ENCODE peak calls at places on chromosome 22, in eight cellular contexts. Z is NB4, K is lower lobe of right lung, E is cardiac muscle cell, X is dorsolateral prefrontal cortex, L is suprapubic skin, Q is choroid plexus epithelial cell, O is GM06990. U is an unnamed sample.

GRCh38 chr22:24303007-24303406 is 32.4 kb downstream of the SPECC1L start:
- DNase-seq in Z (no peak), K (no peak), E (no peak), X (no peak), L (no peak), Q (no peak), O (no peak), U (no peak)

GRCh38 chr22:46542011-46542985 is 4.9 kb upstream of the CELSR1 start:
- DNase-seq in Z (peak), K (peak), E (peak), X (peak), L (peak), Q (peak), O (peak), U (no peak)

GRCh38 chr22:46165975-46166374 is 15.6 kb downstream of the PPARA start:
- DNase-seq in Z (peak), K (no peak), E (no peak), X (no peak), L (no peak), Q (no peak), O (no peak), U (no peak)

GRCh38 chr22:48303360-48303725 is 1524.3 kb downstream of the BRD1 start:
- DNase-seq in Z (no peak), K (no peak), E (no peak), X (no peak), L (no peak), Q (no peak), O (no peak), U (no peak)

GRCh38 chr22:45804986-45805325 is 133.3 kb downstream of the ATXN10 start:
- DNase-seq in Z (peak), K (no peak), E (no peak), X (no peak), L (no peak), Q (peak), O (no peak), U (no peak)

GRCh38 chr22:23709107-23709506 is 18.3 kb downstream of the RGL4 start:
- DNase-seq in Z (no peak), K (no peak), E (no peak), X (no peak), L (no peak), Q (peak), O (no peak), U (no peak)

GRCh38 chr22:21933413-21933812 is 19.2 kb downstream of the PPM1F start:
- DNase-seq in Z (no peak), K (no peak), E (no peak), X (no peak), L (peak), Q (no peak), O (no peak), U (no peak)

GRCh38 chr22:21947040-21948014 is 5.3 kb downstream of the PPM1F start:
- DNase-seq in Z (peak), K (no peak), E (peak), X (peak), L (no peak), Q (peak), O (no peak), U (no peak)

GRCh38 chr22:50573491-50574382 is 4.5 kb downstream of the CPT1B start:
- DNase-seq in Z (no peak), K (peak), E (no peak), X (no peak), L (peak), Q (no peak), O (no peak), U (no peak)

GRCh38 chr22:17808688-17809403 is 34.6 kb upstream of the BID start:
- DNase-seq in Z (no peak), K (no peak), E (no peak), X (no peak), L (no peak), Q (peak), O (no peak), U (no peak)

DNA sequence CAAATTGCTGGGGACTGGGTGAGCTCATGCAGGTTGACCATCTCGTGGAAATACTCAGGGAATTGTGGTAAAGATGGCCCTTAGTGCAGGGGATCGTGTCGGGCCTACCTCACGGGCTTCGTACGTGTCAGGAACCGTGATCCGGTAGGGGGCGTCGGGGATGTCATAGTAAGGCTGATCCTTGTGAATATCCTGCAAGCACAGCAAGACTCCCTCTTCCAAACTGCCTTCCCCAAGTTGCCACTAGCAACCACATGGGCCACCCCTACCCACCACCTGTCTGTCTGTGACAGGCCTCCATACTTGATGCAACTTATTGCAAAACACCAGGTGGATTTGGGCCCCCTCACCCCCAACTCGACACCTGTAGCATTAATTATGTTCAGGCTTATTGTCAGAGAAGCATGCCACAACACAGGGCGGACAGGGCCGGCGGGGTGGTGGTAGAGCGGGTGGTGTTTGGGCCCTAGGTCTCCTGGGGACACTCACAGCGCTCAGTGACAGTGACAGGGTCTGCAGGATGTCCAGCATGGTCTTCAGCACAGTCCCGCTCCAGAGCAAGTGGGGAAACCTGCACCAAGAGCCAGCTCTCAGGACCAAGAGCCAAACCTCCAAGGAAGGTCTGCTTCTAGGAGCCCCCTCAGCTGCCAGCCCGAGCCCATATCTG is 22.6 kb upstream of the SERPIND1 start:
- DNase-seq in Z (no peak), K (no peak), E (peak), X (no peak), L (no peak), Q (peak), O (no peak), U (no peak)
- TF ChIP-seq CTCF in Z (no peak), K (no peak), E (peak), X (no peak), L (no peak), Q (peak), O (no peak), U (no peak)

GRCh38 chr22:37284807-37285355 is 2.6 kb downstream of the CYTH4 start:
- DNase-seq in Z (peak), K (peak), E (peak), X (peak), L (no peak), Q (no peak), O (peak), U (no peak)
- H3K4me3 ChIP-seq in Z (peak), K (peak), E (no peak), X (no peak), L (peak), Q (no peak), O (peak), U (peak)

DNA sequence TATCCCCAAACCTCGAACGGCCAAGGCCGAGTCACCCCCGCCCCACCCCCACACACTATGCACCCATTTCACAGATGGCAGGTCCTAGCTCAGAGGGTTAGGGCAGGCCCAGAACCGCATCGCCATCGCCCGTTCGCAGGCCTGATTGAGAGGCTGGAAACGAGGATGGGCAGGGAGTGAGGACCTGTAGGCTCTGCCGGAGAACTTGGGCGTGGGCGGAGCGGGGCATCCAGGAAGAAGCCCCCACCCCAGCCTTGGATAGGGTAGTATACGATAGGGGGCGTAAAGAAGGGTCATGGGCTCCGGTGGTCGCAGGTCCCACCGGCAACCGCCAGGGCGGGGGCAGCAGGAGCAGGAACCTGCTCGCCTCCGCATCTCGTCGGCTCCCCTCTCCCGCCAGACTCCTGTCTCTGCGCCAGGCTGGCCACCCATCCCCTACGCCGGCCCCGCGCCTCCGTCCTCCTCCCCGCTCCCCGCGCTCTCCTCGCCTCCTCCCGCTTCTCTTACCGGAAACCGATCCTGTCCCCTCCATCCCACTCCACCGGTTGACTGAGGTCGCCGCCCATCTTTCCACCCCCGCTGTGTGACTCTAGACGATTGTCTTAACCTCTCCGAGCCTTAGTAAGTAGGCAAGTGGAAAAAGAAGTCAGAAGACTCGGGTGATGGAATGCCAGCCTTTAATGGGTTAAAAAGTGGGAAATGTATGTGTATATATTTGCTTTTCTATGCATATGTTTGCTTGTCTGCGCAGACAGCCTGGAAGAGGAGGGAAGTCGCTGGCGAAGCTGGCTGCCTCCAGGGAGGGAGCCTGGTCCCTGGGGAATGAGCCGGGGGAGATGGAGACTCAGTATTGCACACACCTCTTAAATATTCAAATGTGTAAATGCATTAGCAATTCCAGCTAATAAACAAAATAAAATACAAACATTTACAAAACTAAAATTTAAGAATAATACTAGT is 52.8 kb downstream of the CYTH4 start:
- DNase-seq in Z (peak), K (no peak), E (no peak), X (no peak), L (no peak), Q (no peak), O (no peak), U (no peak)
- TF ChIP-seq CTCF in Z (no peak), K (no peak), E (no peak), X (no peak), L (no peak), Q (no peak), O (no peak), U (no peak)

DNA sequence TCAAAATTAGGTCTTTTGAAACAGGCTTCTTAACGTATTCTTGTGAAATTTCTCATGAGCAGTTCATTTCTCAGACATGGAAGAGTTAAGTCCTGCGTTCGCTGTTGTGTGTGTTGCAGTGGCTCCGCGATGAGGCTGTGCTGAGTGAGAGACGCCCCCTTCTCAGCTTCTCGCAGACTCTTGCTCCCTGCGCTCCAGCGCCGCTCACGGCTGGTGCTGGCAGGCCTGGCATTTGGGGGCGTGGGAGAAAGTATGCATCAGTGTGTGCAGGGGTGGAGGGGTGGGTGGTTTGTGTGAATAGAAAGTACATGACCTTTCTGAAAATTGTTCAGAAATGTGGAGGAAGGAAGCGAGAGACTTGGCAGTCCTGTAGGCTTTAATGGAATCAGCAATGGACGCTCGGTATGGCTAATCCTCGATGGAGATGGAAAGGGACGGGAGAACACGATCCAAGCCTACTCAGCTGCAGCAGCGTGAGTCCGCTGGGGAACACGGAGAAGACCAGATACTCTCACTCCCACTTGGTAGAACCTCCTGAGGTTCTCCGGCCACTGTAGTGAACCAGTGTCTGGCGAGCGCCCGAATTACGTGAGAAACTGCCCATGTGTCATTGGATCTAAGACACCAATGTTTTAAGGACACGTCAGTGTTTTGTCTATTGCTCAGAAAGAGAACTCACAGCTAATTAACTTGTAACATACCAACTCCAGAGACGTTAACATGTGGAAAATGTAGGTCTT is 5.9 kb downstream of the TAB1 start:
- DNase-seq in Z (no peak), K (no peak), E (peak), X (peak), L (no peak), Q (peak), O (no peak), U (no peak)
- H3K4me3 ChIP-seq in Z (no peak), K (no peak), E (no peak), X (peak), L (no peak), Q (peak), O (no peak), U (no peak)

U was measured in GM12864.